ENCODE peak calls at places on chromosomes 4 and X, in ten cellular contexts. Y is GM18507, S is iPS DF 6.9, E is PC-9, T is astrocyte, A is type B pancreatic cell, P is NCI-H446 treated with DMSO at 0.1 percent for 48 hours, Z is head of caudate nucleus, I is upper lobe of left lung, C is sigmoid colon. D is an unnamed sample.

GRCh38 chr4:116870667-116871066 is 214.7 kb downstream of the TRAM1L1 start:
- DNase-seq in S (no peak), E (no peak), Y (no peak), P (no peak), T (no peak), A (no peak), C (no peak), Z (no peak), I (no peak), D (no peak)

GRCh38 chrX:126985027-126985426 is 165.5 kb downstream of the PRR32 start:
- DNase-seq in S (no peak), Z (no peak), P (no peak), T (no peak), E (no peak), A (no peak), I (no peak), C (no peak), Y (no peak), D (no peak)

GRCh38 chrX:119067023-119067739 is 5.6 kb upstream of the CT47C1 start:
- DNase-seq in Y (no peak), C (peak), S (no peak), A (no peak), E (peak), I (no peak), T (peak), P (no peak), Z (peak), D (no peak)

GRCh38 chr4:150573534-150573933 is 8.4 kb upstream of the MAB21L2 start:
- DNase-seq in T (peak), C (no peak), A (no peak), Z (no peak), P (no peak), E (no peak), S (no peak), I (no peak), Y (no peak), D (no peak)

GRCh38 chrX:19177710-19178109 is 55.4 kb upstream of the ADGRG2 start:
- DNase-seq in T (peak), S (no peak), Y (no peak), E (no peak), C (no peak), P (no peak), A (no peak), Z (no peak), I (no peak), D (no peak)

GRCh38 chr4:6768539-6768905 is 14.0 kb upstream of the KIAA0232 start:
- DNase-seq in Z (no peak), E (peak), S (no peak), C (no peak), Y (no peak), T (peak), I (no peak), A (no peak), P (no peak), D (no peak)

GRCh38 chr4:153204247-153205027 is at the start of gene TRIM2:
- DNase-seq in Y (no peak), S (no peak), Z (peak), I (no peak), E (peak), A (no peak), T (peak), P (no peak), C (peak), D (no peak)

GRCh38 chrX:136745215-136746173 is 35.2 kb downstream of the ARHGEF6 start:
- DNase-seq in I (no peak), Z (no peak), C (no peak), T (no peak), P (no peak), E (no peak), Y (no peak), A (no peak), S (no peak), D (no peak)

GRCh38 chr4:661856-662761 is 12.0 kb downstream of the ATP5ME start:
- DNase-seq in T (no peak), S (no peak), E (no peak), C (peak), I (peak), Z (no peak), A (no peak), Y (no peak), P (no peak), D (no peak)

D was measured in mesenteric fat pad.